ENCODE peak calls at places on chromosomes 13 and 19, in four cellular contexts. One of them, this sample, is unnamed.

GRCh38 chr13:33218020-33218419 is 67.5 kb downstream of the STARD13 start:
- DNase-seq in GM12878: no peak
- DNase-seq in K562: no peak
- DNase-seq in HepG2: peak; percentile 82
- DNase-seq in this sample: no peak

GRCh38 chr13:28171266-28171665 is 32.9 kb downstream of the PAN3 start:
- DNase-seq in GM12878: no peak
- DNase-seq in K562: no peak
- DNase-seq in HepG2: no peak
- DNase-seq in this sample: no peak

GRCh38 chr13:95834134-95834765 is 157.3 kb downstream of the DNAJC3 start:
- DNase-seq in GM12878: peak; percentile 28
- DNase-seq in HepG2: peak; percentile 32
- DNase-seq in K562: peak; percentile 61
- DNase-seq in this sample: peak; percentile 73

GRCh38 chr19:45114116-45114515 is 21.1 kb downstream of the PPP1R37 start:
- DNase-seq in GM12878: no peak
- DNase-seq in HepG2: no peak
- DNase-seq in K562: no peak
- DNase-seq in this sample: no peak

GRCh38 chr19:45423033-45423588 is 606 bp downstream of the ERCC1 start:
- DNase-seq in K562: no peak
- DNase-seq in HepG2: no peak
- DNase-seq in GM12878: no peak
- DNase-seq in this sample: no peak

GRCh38 chr19:53942001-53942786 is 20.5 kb upstream of the CACNG8 start:
- DNase-seq in GM12878: no peak
- DNase-seq in K562: peak; percentile 57
- DNase-seq in HepG2: peak; percentile 4
- DNase-seq in this sample: peak; percentile 98

GRCh38 chr19:45136507-45137178 is 24.1 kb downstream of the NKPD1 start:
- DNase-seq in HepG2: no peak
- DNase-seq in GM12878: no peak
- DNase-seq in K562: no peak
- DNase-seq in this sample: no peak

GRCh38 chr19:4061683-4062575 is 4.8 kb downstream of the ZBTB7A start:
- DNase-seq in K562: no peak
- DNase-seq in GM12878: no peak
- DNase-seq in HepG2: no peak
- DNase-seq in this sample: no peak

GRCh38 chr13:75761373-75761772 is 125.2 kb downstream of the LMO7 start:
- DNase-seq in GM12878: peak; percentile 25
- DNase-seq in K562: no peak
- DNase-seq in HepG2: no peak
- DNase-seq in this sample: no peak

GRCh38 chr13:109198585-109198984 is 569.2 kb downstream of the MYO16 start:
- DNase-seq in K562: no peak
- DNase-seq in HepG2: no peak
- DNase-seq in GM12878: no peak
- DNase-seq in this sample: no peak

GRCh38 chr19:17178291-17178690 is 36.9 kb upstream of the USE1 start:
- DNase-seq in HepG2: no peak
- DNase-seq in K562: no peak
- DNase-seq in GM12878: no peak
- DNase-seq in this sample: no peak
- TF ChIP-seq FOXM1 in HepG2: no peak
- TF ChIP-seq FOXM1 in K562: no peak
- TF ChIP-seq FOXM1 in GM12878: no peak
- TF ChIP-seq FOXM1 in this sample: no peak

DNA sequence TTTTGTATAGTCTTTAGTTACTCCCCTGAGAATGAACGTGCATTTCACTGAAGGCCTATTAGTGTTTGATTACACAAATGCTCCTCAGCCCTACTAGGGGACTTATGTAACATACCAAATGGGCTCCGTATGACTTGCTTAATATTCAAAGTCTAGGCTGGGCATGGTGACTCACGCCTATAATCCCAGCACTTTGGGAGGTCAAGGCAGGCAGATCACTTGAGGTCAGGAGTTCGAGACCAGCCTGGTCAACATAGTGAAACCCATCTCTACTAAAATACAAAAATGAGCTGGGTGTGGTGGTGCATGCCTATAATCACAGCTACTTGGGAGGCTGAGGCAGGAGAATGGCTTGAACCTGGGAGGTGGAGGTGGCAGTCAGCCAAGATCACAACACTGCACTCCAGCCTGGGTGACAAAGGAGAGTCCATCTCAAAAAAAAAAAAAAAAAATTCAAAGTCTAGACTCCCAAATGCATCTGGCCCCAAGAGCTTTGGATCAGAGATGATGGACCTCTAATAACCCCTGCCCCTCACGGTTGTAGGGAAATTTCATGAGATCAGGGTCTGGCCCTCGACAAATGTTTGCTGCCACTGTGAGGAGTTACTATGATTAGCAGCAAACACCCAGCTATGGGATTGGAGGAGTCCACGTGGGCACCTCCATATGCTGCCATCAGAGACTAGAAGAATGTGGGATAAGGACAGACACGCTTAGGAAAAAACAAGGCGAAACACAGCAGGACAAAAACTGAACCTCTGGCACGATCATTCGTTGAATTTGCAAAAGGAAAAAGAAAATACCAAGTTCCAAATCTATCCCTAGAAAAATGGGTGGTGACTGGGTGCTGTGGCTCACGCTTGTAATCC is 4.6 kb downstream of the FBXO17 start:
- DNase-seq in K562: no peak
- DNase-seq in HepG2: no peak
- DNase-seq in GM12878: no peak
- DNase-seq in this sample: no peak
- TF ChIP-seq SP1 in K562: no peak
- TF ChIP-seq SP1 in HepG2: no peak
- TF ChIP-seq SP1 in GM12878: no peak
- TF ChIP-seq SP1 in this sample: no peak

DNA sequence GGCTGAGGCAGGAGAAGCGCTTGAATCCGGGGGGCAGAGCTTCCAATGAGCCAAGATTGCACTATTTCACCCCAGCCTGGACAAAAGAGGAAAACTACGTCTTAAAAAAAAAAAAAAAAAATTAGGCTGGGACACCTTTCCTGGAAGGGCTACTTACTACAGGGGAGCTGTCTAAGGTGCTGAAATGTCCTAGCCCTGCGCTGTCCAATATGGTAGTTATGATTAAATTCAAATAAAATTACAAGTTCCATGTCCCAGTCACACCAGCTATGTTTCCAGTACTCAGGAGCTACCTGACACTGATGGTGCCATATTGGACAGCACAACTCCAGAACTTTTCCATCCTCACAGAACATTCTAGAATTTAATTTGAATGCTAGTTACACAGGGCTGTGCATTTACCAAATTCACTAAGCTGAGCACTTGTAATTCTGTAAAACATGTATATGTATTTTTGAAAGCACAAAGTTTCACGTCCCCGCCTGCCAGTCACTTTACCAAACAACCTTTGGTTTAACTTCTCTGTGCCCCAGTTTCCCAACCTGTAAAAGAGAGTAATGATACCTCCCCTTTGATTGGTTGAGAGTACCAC is 9.2 kb upstream of the ZSCAN22 start:
- DNase-seq in GM12878: no peak
- DNase-seq in K562: peak; percentile 61
- DNase-seq in HepG2: no peak
- DNase-seq in this sample: no peak
- TF ChIP-seq FOXM1 in GM12878: no peak
- TF ChIP-seq FOXM1 in K562: no peak
- TF ChIP-seq FOXM1 in HepG2: no peak
- TF ChIP-seq FOXM1 in this sample: no peak

DNA sequence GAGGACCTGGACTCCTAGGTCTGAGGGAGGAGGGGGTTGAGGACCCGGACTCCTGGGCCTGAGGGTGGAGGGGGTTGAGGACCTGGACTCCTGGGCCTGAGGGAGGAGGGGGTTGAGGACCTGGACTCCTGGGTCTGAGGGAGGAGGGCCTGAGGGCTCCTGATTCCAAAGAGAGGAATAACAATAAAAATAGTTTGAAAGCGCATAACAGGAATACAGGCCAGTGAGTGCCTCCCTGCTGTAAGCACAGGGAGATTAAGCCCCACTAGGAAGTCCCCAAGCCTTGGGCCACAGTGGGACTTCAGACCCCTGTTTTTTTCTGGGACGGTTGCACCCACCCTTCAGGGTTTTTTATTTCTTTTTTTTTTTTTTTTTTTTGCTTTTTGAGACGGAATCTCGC is 1.2 kb upstream of the SBK2 start:
- DNase-seq in HepG2: no peak
- DNase-seq in K562: no peak
- DNase-seq in GM12878: no peak
- DNase-seq in this sample: no peak
- TF ChIP-seq SP1 in HepG2: no peak
- TF ChIP-seq SP1 in K562: no peak
- TF ChIP-seq SP1 in GM12878: no peak
- TF ChIP-seq SP1 in this sample: no peak

GRCh38 chr13:29956771-29957170 is 106.4 kb upstream of the UBL3 start:
- DNase-seq in GM12878: no peak
- DNase-seq in HepG2: no peak
- DNase-seq in K562: no peak
- DNase-seq in this sample: no peak

GRCh38 chr13:29955137-29955650 is 104.8 kb upstream of the UBL3 start:
- DNase-seq in K562: no peak
- DNase-seq in GM12878: no peak
- DNase-seq in HepG2: no peak
- DNase-seq in this sample: no peak

GRCh38 chr13:29953542-29953941 is 103.1 kb upstream of the UBL3 start:
- DNase-seq in HepG2: no peak
- DNase-seq in K562: no peak
- DNase-seq in GM12878: no peak
- DNase-seq in this sample: no peak

GRCh38 chr13:29952245-29952644 is 101.8 kb upstream of the UBL3 start:
- DNase-seq in K562: no peak
- DNase-seq in HepG2: no peak
- DNase-seq in GM12878: no peak
- DNase-seq in this sample: no peak

DNA sequence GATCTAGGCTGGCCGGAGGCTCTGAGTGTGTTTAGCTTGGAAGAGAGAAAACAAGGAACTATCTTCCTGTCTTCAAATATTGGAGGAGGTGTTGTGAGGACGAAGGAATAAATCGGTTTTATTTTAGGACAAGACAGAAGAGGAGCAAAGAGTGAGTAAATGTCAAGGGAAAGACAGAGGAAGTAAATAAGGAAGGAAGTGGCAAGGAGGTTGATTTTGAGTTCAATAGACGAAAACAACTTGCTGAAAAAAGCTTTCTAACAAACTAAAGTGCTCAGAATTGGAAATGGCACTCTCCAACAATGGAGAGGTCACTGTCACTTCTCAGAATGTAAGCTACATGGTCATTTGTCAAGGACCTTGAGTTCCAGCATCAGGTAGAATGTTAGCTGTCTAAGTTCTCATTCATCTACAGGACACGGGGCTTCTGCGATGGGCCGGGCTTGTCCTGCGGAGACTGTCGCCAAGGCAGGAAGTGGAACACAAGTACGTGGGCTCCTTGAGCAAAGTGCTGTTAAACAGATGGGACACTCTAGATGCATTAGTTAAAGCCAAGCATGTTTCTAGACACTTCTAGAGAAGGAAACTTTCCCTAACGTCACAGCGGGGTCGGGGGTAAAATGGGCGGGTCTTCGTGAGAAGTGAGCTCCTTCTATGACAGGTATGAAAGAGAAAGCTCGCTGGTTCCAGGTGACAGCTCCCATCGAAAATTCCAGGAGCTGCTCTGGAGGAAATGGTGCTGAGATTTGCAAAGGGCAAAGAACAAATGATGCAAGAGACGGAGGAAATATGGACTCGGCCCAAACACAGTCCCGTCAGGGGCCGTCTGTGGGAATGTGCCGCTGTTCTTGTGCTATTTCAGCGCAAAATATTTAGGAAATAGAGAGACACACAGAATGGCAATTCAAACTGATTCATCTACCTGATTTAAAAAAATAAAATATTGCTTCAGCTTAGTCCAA is 103.9 kb upstream of the UBL3 start:
- DNase-seq in GM12878: no peak
- DNase-seq in HepG2: no peak
- DNase-seq in K562: no peak
- DNase-seq in this sample: no peak
- TF ChIP-seq FOXM1 in GM12878: no peak
- TF ChIP-seq FOXM1 in HepG2: no peak
- TF ChIP-seq FOXM1 in K562: no peak
- TF ChIP-seq FOXM1 in this sample: no peak

GRCh38 chr13:48370815-48371214 is 42.1 kb downstream of the LPAR6 start:
- DNase-seq in HepG2: peak; percentile 5
- DNase-seq in GM12878: no peak
- DNase-seq in K562: no peak
- DNase-seq in this sample: no peak

GRCh38 chr13:48369988-48370387 is 42.9 kb downstream of the LPAR6 start:
- DNase-seq in HepG2: no peak
- DNase-seq in K562: no peak
- DNase-seq in GM12878: no peak
- DNase-seq in this sample: no peak
- TF ChIP-seq SP1 in HepG2: no peak
- TF ChIP-seq SP1 in K562: no peak
- TF ChIP-seq SP1 in GM12878: no peak
- TF ChIP-seq SP1 in this sample: no peak

GRCh38 chr13:20446405-20446804 is 79.3 kb downstream of the CRYL1 start:
- DNase-seq in HepG2: no peak
- DNase-seq in K562: no peak
- DNase-seq in GM12878: no peak
- DNase-seq in this sample: no peak
- TF ChIP-seq FOXM1 in HepG2: no peak
- TF ChIP-seq FOXM1 in K562: no peak
- TF ChIP-seq FOXM1 in GM12878: no peak
- TF ChIP-seq FOXM1 in this sample: no peak

DNA sequence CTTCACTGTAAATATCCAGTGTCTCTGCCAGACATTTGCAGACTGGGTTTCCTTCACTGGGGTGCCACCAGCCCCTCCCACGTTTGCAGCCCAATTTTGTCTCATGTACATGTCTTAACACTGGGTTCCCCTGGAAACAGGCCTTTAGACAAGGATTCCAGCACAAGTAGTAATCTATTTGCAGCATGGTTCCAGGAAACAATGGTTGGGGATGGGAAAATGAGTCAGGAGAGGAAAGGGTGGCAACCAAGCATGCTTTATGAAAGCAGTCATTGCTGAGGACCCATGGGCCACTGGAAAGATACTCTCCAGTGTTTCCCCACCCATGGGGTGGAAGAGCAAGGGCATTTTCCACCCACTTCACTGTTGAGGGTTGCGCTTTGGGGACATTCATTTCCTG is 53.6 kb upstream of the FARP1 start:
- DNase-seq in K562: no peak
- DNase-seq in GM12878: no peak
- DNase-seq in HepG2: no peak
- DNase-seq in this sample: no peak
- TF ChIP-seq SP1 in K562: no peak
- TF ChIP-seq SP1 in GM12878: no peak
- TF ChIP-seq SP1 in HepG2: no peak
- TF ChIP-seq SP1 in this sample: no peak

This sample was measured in HEK293T.